ENCODE peak calls at places on chromosomes 5 and 9, in five cellular contexts. V, J, N, M and D are unnamed samples.

GRCh38 chr9:137123459-137123819 is 8.9 kb upstream of the DPP7 start:
- DNase-seq in V (no peak), J (no peak), N (no peak), M (no peak), D (no peak)

GRCh38 chr5:84378961-84379360 is 5.7 kb downstream of the EDIL3 start:
- DNase-seq in V (no peak), J (no peak), N (no peak), M (no peak), D (no peak)

GRCh38 chr5:157516626-157517325 is 56.8 kb downstream of the NIPAL4 start:
- DNase-seq in V (no peak), J (no peak), N (no peak), M (no peak), D (no peak)

GRCh38 chr5:28402590-28403301 is 1364.4 kb upstream of the CDH9 start:
- DNase-seq in V (no peak), J (no peak), N (no peak), M (no peak), D (no peak)

GRCh38 chr9:105911104-105911911 is 217.0 kb downstream of the TMEM38B start:
- DNase-seq in V (no peak), J (no peak), N (no peak), M (no peak), D (no peak)

GRCh38 chr5:134184155-134185135 is 7.7 kb upstream of the SKP1 start:
- DNase-seq in V (peak), J (peak), N (peak), M (peak), D (peak)

GRCh38 chr5:179375236-179375685 is 30.0 kb upstream of the ADAMTS2 start:
- DNase-seq in V (no peak), J (no peak), N (no peak), M (no peak), D (no peak)

GRCh38 chr5:61401726-61402125 is 69.7 kb downstream of the ZSWIM6 start:
- DNase-seq in V (no peak), J (no peak), N (no peak), M (no peak), D (no peak)

GRCh38 chr5:112379541-112380325 is 39.3 kb downstream of the EPB41L4A start:
- DNase-seq in V (no peak), J (no peak), N (no peak), M (no peak), D (no peak)

GRCh38 chr5:150497274-150497988 is 10.5 kb upstream of the NDST1 start:
- DNase-seq in V (no peak), J (no peak), N (no peak), M (peak), D (peak)

GRCh38 chr5:65722575-65723424 is 795 bp downstream of the NLN start:
- DNase-seq in V (no peak), J (no peak), N (no peak), M (peak), D (no peak)

GRCh38 chr9:110321055-110321454 is 16.6 kb downstream of the TXNDC8 start:
- DNase-seq in V (no peak), J (no peak), N (no peak), M (no peak), D (no peak)

GRCh38 chr9:70814597-70814996 is 306.8 kb downstream of the TRPM3 start:
- DNase-seq in V (no peak), J (no peak), N (no peak), M (no peak), D (no peak)